ENCODE peak calls at places on chromosomes 2 and 18, in eight cellular contexts. B, D, S, G, E, K, C and M are unnamed samples.

GRCh38 chr2:143452817-143453462 is 323.7 kb downstream of the ARHGAP15 start:
- DNase-seq in B (no peak), D (peak; percentile 53), S (no peak), G (no peak), E (no peak), K (no peak), C (no peak), M (no peak)

GRCh38 chr2:220432645-220433044 is 805.2 kb downstream of the SLC4A3 start:
- DNase-seq in B (no peak), D (no peak), S (no peak), G (no peak), E (no peak), K (peak; percentile 18), C (no peak), M (no peak)

GRCh38 chr2:1661891-1662605 is 82.3 kb downstream of the PXDN start:
- DNase-seq in B (no peak), D (no peak), S (no peak), G (no peak), E (no peak), K (no peak), C (no peak), M (no peak)

GRCh38 chr18:24799720-24800119 is 339.3 kb downstream of the HRH4 start:
- DNase-seq in B (no peak), D (no peak), S (no peak), G (no peak), E (no peak), K (no peak), C (no peak), M (no peak)

GRCh38 chr2:71347517-71347916 is 15.9 kb downstream of the ZNF638 start:
- DNase-seq in B (no peak), D (peak; percentile 18), S (no peak), G (no peak), E (no peak), K (no peak), C (peak; percentile 34), M (no peak)

GRCh38 chr18:56952026-56952425 is 194.9 kb upstream of the BOD1L2 start:
- DNase-seq in B (no peak), D (no peak), S (no peak), G (no peak), E (no peak), K (no peak), C (no peak), M (no peak)

GRCh38 chr18:21486905-21487437 is 113.5 kb downstream of the ESCO1 start:
- DNase-seq in B (no peak), D (no peak), S (no peak), G (no peak), E (no peak), K (no peak), C (no peak), M (no peak)

GRCh38 chr2:128624956-128625355 is 306.3 kb upstream of the HS6ST1 start:
- DNase-seq in B (no peak), D (no peak), S (no peak), G (no peak), E (no peak), K (no peak), C (no peak), M (no peak)

GRCh38 chr2:23221236-23221635 is 163.7 kb upstream of the KLHL29 start:
- DNase-seq in B (no peak), D (no peak), S (no peak), G (no peak), E (no peak), K (no peak), C (no peak), M (no peak)

GRCh38 chr2:138632066-138632465 is 130.5 kb downstream of the SPOPL start:
- DNase-seq in B (no peak), D (no peak), S (no peak), G (no peak), E (no peak), K (no peak), C (peak; percentile 34), M (no peak)

GRCh38 chr18:46155652-46156051 is 51.5 kb downstream of the HAUS1 start:
- DNase-seq in B (no peak), D (peak; percentile 14), S (no peak), G (no peak), E (no peak), K (peak; percentile 12), C (peak; percentile 93), M (no peak)

GRCh38 chr2:231929961-231930600 is 3.9 kb upstream of the NPPC start:
- DNase-seq in B (no peak), D (no peak), S (no peak), G (peak; percentile 70), E (no peak), K (peak; percentile 20), C (peak; percentile 9), M (no peak)

GRCh38 chr2:188940171-188940570 is 34.0 kb upstream of the COL3A1 start:
- DNase-seq in B (no peak), D (no peak), S (no peak), G (no peak), E (no peak), K (no peak), C (peak; percentile 70), M (no peak)

GRCh38 chr2:144938308-144938709 is 418.4 kb upstream of the ZEB2 start:
- DNase-seq in B (no peak), D (no peak), S (no peak), G (no peak), E (no peak), K (no peak), C (peak; percentile 94), M (no peak)

GRCh38 chr2:204299766-204300165 is 245.5 kb upstream of the PARD3B start:
- DNase-seq in B (no peak), D (no peak), S (no peak), G (no peak), E (no peak), K (no peak), C (no peak), M (no peak)

GRCh38 chr2:144937899-144938298 is 418.0 kb upstream of the ZEB2 start:
- DNase-seq in B (no peak), D (no peak), S (no peak), G (no peak), E (no peak), K (no peak), C (peak; percentile 81), M (no peak)

GRCh38 chr18:8745355-8746014 is 40.1 kb downstream of the MTCL1 start:
- DNase-seq in B (no peak), D (no peak), S (no peak), G (no peak), E (no peak), K (no peak), C (no peak), M (no peak)

GRCh38 chr18:35458677-35459441 is 38.9 kb downstream of the INO80C start:
- DNase-seq in B (no peak), D (no peak), S (no peak), G (no peak), E (peak; percentile 58), K (peak; percentile 73), C (peak; percentile 79), M (no peak)

GRCh38 chr18:22084547-22084946 is 84.8 kb upstream of the GATA6 start:
- DNase-seq in B (no peak), D (no peak), S (no peak), G (no peak), E (peak; percentile 82), K (no peak), C (no peak), M (no peak)

GRCh38 chr2:234026111-234026510 is 24.4 kb upstream of the SPP2 start:
- DNase-seq in B (no peak), D (no peak), S (no peak), G (no peak), E (no peak), K (no peak), C (peak; percentile 30), M (no peak)

GRCh38 chr2:100038019-100038418 is 104.4 kb downstream of the AFF3 start:
- DNase-seq in B (no peak), D (no peak), S (no peak), G (no peak), E (no peak), K (no peak), C (no peak), M (no peak)

GRCh38 chr2:157184161-157184910 is 73.2 kb upstream of the GALNT5 start:
- DNase-seq in B (no peak), D (no peak), S (no peak), G (no peak), E (no peak), K (no peak), C (peak; percentile 40), M (no peak)

GRCh38 chr2:128950760-128951159 is 632.1 kb upstream of the HS6ST1 start:
- DNase-seq in B (no peak), D (no peak), S (no peak), G (no peak), E (no peak), K (no peak), C (no peak), M (no peak)

GRCh38 chr2:199704358-199705238 is 146.4 kb downstream of the FTCDNL1 start:
- DNase-seq in B (peak; percentile 3), D (no peak), S (no peak), G (peak; percentile 68), E (peak; percentile 52), K (peak; percentile 45), C (peak; percentile 15), M (peak; percentile 35)

GRCh38 chr18:76709659-76710645 is 112.4 kb upstream of the ZNF236 start:
- DNase-seq in B (no peak), D (peak; percentile 48), S (peak; percentile 30), G (peak; percentile 59), E (peak; percentile 61), K (peak; percentile 79), C (peak; percentile 79), M (peak; percentile 66)

GRCh38 chr2:39671606-39672005 is 5.9 kb downstream of the TMEM178A start:
- DNase-seq in B (no peak), D (no peak), S (no peak), G (no peak), E (no peak), K (no peak), C (no peak), M (no peak)

GRCh38 chr2:43387092-43388062 is 161.0 kb upstream of the ZFP36L2 start:
- DNase-seq in B (no peak), D (no peak), S (no peak), G (no peak), E (peak; percentile 15), K (peak; percentile 89), C (peak; percentile 46), M (no peak)

GRCh38 chr2:48633143-48633542 is 15.5 kb downstream of the GTF2A1L start:
- DNase-seq in B (no peak), D (no peak), S (no peak), G (no peak), E (no peak), K (no peak), C (no peak), M (no peak)

GRCh38 chr2:7083580-7084509 is 166.6 kb downstream of the RNF144A start:
- DNase-seq in B (no peak), D (no peak), S (no peak), G (peak; percentile 37), E (no peak), K (peak; percentile 68), C (peak; percentile 37), M (no peak)

GRCh38 chr2:109129356-109129920 is 433 bp downstream of the SH3RF3 start:
- DNase-seq in B (no peak), D (peak; percentile 10), S (no peak), G (peak; percentile 55), E (no peak), K (peak; percentile 34), C (peak; percentile 26), M (peak; percentile 49)

GRCh38 chr2:37039580-37039979 is 44.6 kb downstream of the HEATR5B start:
- DNase-seq in B (no peak), D (no peak), S (no peak), G (no peak), E (no peak), K (no peak), C (no peak), M (no peak)

GRCh38 chr2:217950401-217950871 is 52.4 kb downstream of the TNS1 start:
- DNase-seq in B (no peak), D (no peak), S (no peak), G (no peak), E (no peak), K (no peak), C (no peak), M (no peak)

GRCh38 chr2:234611209-234611608 is 114.3 kb upstream of the ARL4C start:
- DNase-seq in B (no peak), D (no peak), S (no peak), G (no peak), E (no peak), K (no peak), C (no peak), M (no peak)

GRCh38 chr2:1477196-1478040 is 64.2 kb downstream of the TPO start:
- DNase-seq in B (no peak), D (no peak), S (no peak), G (no peak), E (no peak), K (no peak), C (no peak), M (no peak)